ENCODE peak calls at places on chromosomes 11 and 22, in five cellular contexts. H, V, L, K and C are unnamed samples.

GRCh38 chr22:42651134-42651533 is 1.9 kb upstream of the CYB5R3 start:
- DNase-seq in V (no peak), K (no peak), H (no peak), L (peak), C (no peak)

GRCh38 chr22:50136431-50137047 is 34.0 kb upstream of the PANX2 start:
- DNase-seq in K (no peak), L (peak), V (peak), H (peak), C (no peak)

GRCh38 chr11:86814775-86815174 is 14.4 kb downstream of the PRSS23 start:
- DNase-seq in H (no peak), V (no peak), L (peak), K (no peak), C (no peak)

GRCh38 chr11:121459413-121460041 is 6.8 kb upstream of the SORL1-AS1 start:
- DNase-seq in V (no peak), L (no peak), H (no peak), K (no peak), C (no peak)

GRCh38 chr22:32044913-32045312 is 1.9 kb downstream of the SLC5A1 start:
- DNase-seq in K (no peak), V (peak), H (no peak), L (peak), C (no peak)

GRCh38 chr11:11268119-11268518 is 84.9 kb downstream of the CSNK2A3 start:
- DNase-seq in L (no peak), H (no peak), V (no peak), K (no peak), C (no peak)

GRCh38 chr11:45543808-45544422 is 121.5 kb downstream of the CHST1 start:
- DNase-seq in V (no peak), H (no peak), K (no peak), L (peak), C (peak)

GRCh38 chr22:37659066-37659896 is 758 bp downstream of the PDXP start:
- DNase-seq in L (no peak), K (peak), H (no peak), V (peak), C (no peak)

GRCh38 chr22:20674998-20675397 is 98.9 kb upstream of the SERPIND1 start:
- DNase-seq in H (no peak), K (no peak), V (no peak), L (no peak), C (no peak)

GRCh38 chr11:15687342-15687741 is 572.6 kb downstream of the INSC start:
- DNase-seq in L (no peak), K (no peak), V (no peak), H (peak), C (no peak)

GRCh38 chr11:13126430-13126829 is 117.3 kb downstream of the RASSF10 start:
- DNase-seq in V (peak), K (no peak), L (peak), H (peak), C (no peak)

GRCh38 chr11:61602775-61603569 is 22.1 kb upstream of the SYT7 start:
- DNase-seq in K (no peak), V (no peak), H (peak), L (peak), C (no peak)

GRCh38 chr22:23538502-23538860 is 41.6 kb downstream of the IGLL1 start:
- DNase-seq in H (no peak), K (no peak), V (no peak), L (no peak), C (no peak)

GRCh38 chr22:38429460-38430128 is 25.4 kb downstream of the KCNJ4 start:
- DNase-seq in V (peak), H (no peak), K (no peak), L (no peak), C (no peak)

GRCh38 chr11:235180-235997 is 753 bp downstream of the SIRT3 start:
- DNase-seq in H (no peak), V (no peak), K (no peak), L (no peak), C (no peak)

GRCh38 chr22:48710410-48710809 is 1117.3 kb downstream of the BRD1 start:
- DNase-seq in V (no peak), L (no peak), K (no peak), H (no peak), C (no peak)

GRCh38 chr22:17138451-17139042 is 17.4 kb upstream of the TMEM121B start:
- DNase-seq in V (no peak), H (no peak), L (no peak), K (no peak), C (no peak)

GRCh38 chr22:28297504-28297903 is 378.4 kb upstream of the PITPNB start:
- DNase-seq in V (no peak), H (no peak), L (no peak), K (no peak), C (no peak)

GRCh38 chr11:60953781-60954180 is 1.8 kb upstream of the SLC15A3 start:
- DNase-seq in V (no peak), K (no peak), L (peak), H (no peak), C (no peak)

GRCh38 chr11:82384308-82384707 is 349.4 kb downstream of the FAM181B start:
- DNase-seq in K (no peak), H (no peak), L (no peak), V (no peak), C (no peak)

GRCh38 chr11:19368726-19369364 is 128.1 kb upstream of the E2F8 start:
- DNase-seq in H (no peak), K (no peak), V (no peak), L (peak), C (no peak)

GRCh38 chr22:50085211-50085999 is at the start of gene MLC1:
- DNase-seq in V (no peak), H (no peak), K (no peak), L (no peak), C (no peak)

GRCh38 chr11:111944651-111945051 is 7.5 kb downstream of the DIXDC1 start:
- DNase-seq in H (peak), V (no peak), K (no peak), L (peak), C (no peak)

GRCh38 chr11:127950162-127950561 is 637.2 kb downstream of the ETS1 start:
- DNase-seq in L (no peak), K (no peak), V (no peak), H (no peak), C (no peak)

GRCh38 chr11:111298466-111299110 is at the start of gene POU2AF3:
- DNase-seq in K (no peak), H (no peak), L (peak), V (no peak), C (no peak)

GRCh38 chr11:70167120-70167519 is 36.0 kb upstream of the FADD start:
- DNase-seq in L (no peak), H (no peak), V (no peak), K (no peak), C (no peak)

GRCh38 chr11:393219-394033 is 583 bp upstream of the PKP3 start:
- DNase-seq in H (peak), V (no peak), K (no peak), L (peak), C (no peak)

GRCh38 chr22:24938741-24939341 is 7.7 kb downstream of the LHFPL7 start:
- DNase-seq in V (peak), L (peak), K (no peak), H (peak), C (peak)